ENCODE peak calls at places on chromosomes 3 and 15, in eight cellular contexts. P is mammary epithelial cell, Q is Karpas-422, W is GM23248, L is endothelial cell of umbilical vein, V is HCT116, S is MM.1S, M is neural progenitor cell. E is an unnamed sample.

GRCh38 chr3:47491186-47491585 is 15.4 kb upstream of the SCAP start:
- DNase-seq in P (no peak), Q (peak), W (no peak), L (no peak), V (no peak), S (no peak), M (no peak), E (no peak)

GRCh38 chr15:67331676-67332075 is 77.1 kb downstream of the IQCH start:
- DNase-seq in P (no peak), Q (no peak), W (peak), L (no peak), V (no peak), S (no peak), M (no peak), E (no peak)

GRCh38 chr3:4421121-4421520 is 45.9 kb downstream of the SUMF1 start:
- DNase-seq in P (peak), Q (no peak), W (peak), L (no peak), V (no peak), S (no peak), M (no peak), E (no peak)

GRCh38 chr3:15976524-15976923 is 178.7 kb upstream of the ANKRD28 start:
- DNase-seq in P (peak), Q (no peak), W (no peak), L (no peak), V (no peak), S (no peak), M (no peak), E (no peak)

GRCh38 chr3:116038968-116039950 is 406.0 kb downstream of the LSAMP start:
- DNase-seq in P (peak), Q (no peak), W (peak), L (no peak), V (no peak), S (no peak), M (no peak), E (no peak)

GRCh38 chr3:169964176-169964575 is 2.4 kb upstream of the SEC62 start:
- DNase-seq in P (peak), Q (no peak), W (peak), L (no peak), V (no peak), S (no peak), M (no peak), E (no peak)

GRCh38 chr3:52150860-52151259 is 3.4 kb downstream of the POC1A start:
- DNase-seq in P (no peak), Q (no peak), W (no peak), L (no peak), V (no peak), S (no peak), M (no peak), E (no peak)

GRCh38 chr3:105606052-105606451 is 239.3 kb downstream of the ALCAM start:
- DNase-seq in P (peak), Q (no peak), W (peak), L (no peak), V (no peak), S (no peak), M (no peak), E (no peak)

GRCh38 chr15:48868549-48868948 is 9.4 kb upstream of the EID1 start:
- DNase-seq in P (peak), Q (no peak), W (peak), L (peak), V (no peak), S (no peak), M (no peak), E (no peak)

GRCh38 chr3:128875556-128876120 is 3.8 kb upstream of the ACAD9 start:
- DNase-seq in P (no peak), Q (peak), W (peak), L (peak), V (no peak), S (peak), M (peak), E (peak)

GRCh38 chr15:31372635-31373091 is 46.0 kb downstream of the KLF13 start:
- DNase-seq in P (peak), Q (no peak), W (peak), L (no peak), V (no peak), S (no peak), M (peak), E (peak)

GRCh38 chr3:186932281-186933181 is 2.2 kb downstream of the ST6GAL1 start:
- DNase-seq in P (peak), Q (peak), W (no peak), L (peak), V (no peak), S (no peak), M (peak), E (no peak)

GRCh38 chr3:186931487-186932280 is 1.4 kb downstream of the ST6GAL1 start:
- DNase-seq in P (peak), Q (peak), W (peak), L (peak), V (no peak), S (peak), M (peak), E (peak)

GRCh38 chr3:186935133-186935532 is 4.8 kb downstream of the ST6GAL1 start:
- DNase-seq in P (no peak), Q (no peak), W (no peak), L (no peak), V (no peak), S (no peak), M (no peak), E (no peak)

GRCh38 chr3:186930639-186931486 is 537 bp downstream of the ST6GAL1 start:
- DNase-seq in P (peak), Q (peak), W (peak), L (peak), V (peak), S (peak), M (peak), E (peak)

GRCh38 chr3:186933801-186934200 is 3.5 kb downstream of the ST6GAL1 start:
- DNase-seq in P (no peak), Q (peak), W (no peak), L (no peak), V (no peak), S (no peak), M (no peak), E (no peak)
- H3K4me2 ChIP-seq in P (no peak), Q (peak), W (no peak), L (no peak), V (no peak), S (no peak), M (no peak), E (no peak)

DNA sequence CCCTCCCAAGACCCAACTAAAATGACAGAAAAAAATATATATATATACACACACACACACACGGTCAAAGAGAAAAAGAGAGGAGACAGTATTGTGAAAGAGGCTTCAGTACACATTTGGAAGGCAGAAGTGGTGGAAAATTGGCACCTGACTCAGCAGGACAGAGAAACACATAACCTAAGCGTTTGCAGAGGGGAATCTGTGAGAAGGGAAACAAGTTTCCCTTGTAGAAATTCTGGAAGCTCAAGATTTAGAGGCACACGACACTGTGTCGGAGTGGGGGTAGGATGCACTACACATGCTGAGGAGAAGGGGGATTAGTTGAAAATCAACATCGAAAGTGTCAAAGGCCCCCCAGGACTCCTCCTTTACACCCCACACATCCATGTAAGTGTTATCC is 53.1 kb downstream of the PAK2 start:
- DNase-seq in P (peak), Q (no peak), W (peak), L (peak), V (no peak), S (no peak), M (no peak), E (no peak)
- H3K4me2 ChIP-seq in P (peak), Q (no peak), W (no peak), L (peak), V (peak), S (no peak), M (no peak), E (no peak)

GRCh38 chr3:23404241-23404640 is 201.1 kb downstream of the UBE2E2 start:
- DNase-seq in P (peak), Q (no peak), W (no peak), L (peak), V (no peak), S (no peak), M (no peak), E (no peak)
- H3K4me2 ChIP-seq in P (no peak), Q (peak), W (no peak), L (no peak), V (no peak), S (no peak), M (no peak), E (no peak)

DNA sequence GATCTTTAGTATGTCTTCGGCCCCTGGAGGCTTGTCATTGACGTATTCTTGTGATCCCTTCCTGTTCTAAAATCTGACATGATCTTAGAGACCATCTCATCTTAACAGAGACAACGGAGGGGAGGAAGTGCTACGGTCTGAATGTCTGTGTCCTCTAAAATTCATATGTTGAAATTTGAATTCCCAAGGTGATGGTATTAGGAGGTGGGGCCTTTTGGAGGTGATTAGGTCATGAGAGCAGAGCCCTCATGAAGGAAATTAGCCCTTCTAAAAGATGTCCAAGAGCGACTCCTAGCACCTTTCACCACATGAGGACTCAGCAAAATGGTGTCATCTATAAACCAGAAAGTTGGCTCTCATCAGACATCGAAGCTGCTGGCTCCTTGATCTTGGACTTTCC is 233.2 kb upstream of the CMC1 start:
- DNase-seq in P (no peak), Q (peak), W (no peak), L (no peak), V (no peak), S (no peak), M (no peak), E (no peak)
- H3K4me2 ChIP-seq in P (no peak), Q (peak), W (no peak), L (no peak), V (no peak), S (no peak), M (no peak), E (no peak)

GRCh38 chr15:73926191-73927002 is at the start of gene LOXL1:
- DNase-seq in P (peak), Q (no peak), W (peak), L (peak), V (peak), S (no peak), M (peak), E (peak)

GRCh38 chr15:73928971-73929627 is 2.8 kb downstream of the LOXL1 start:
- DNase-seq in P (no peak), Q (no peak), W (peak), L (no peak), V (no peak), S (no peak), M (peak), E (no peak)

GRCh38 chr15:73927003-73927475 is 777 bp downstream of the LOXL1 start:
- DNase-seq in P (no peak), Q (no peak), W (peak), L (peak), V (peak), S (no peak), M (peak), E (peak)

GRCh38 chr15:73927476-73928240 is 1.4 kb downstream of the LOXL1 start:
- DNase-seq in P (peak), Q (no peak), W (peak), L (peak), V (peak), S (peak), M (peak), E (peak)

DNA sequence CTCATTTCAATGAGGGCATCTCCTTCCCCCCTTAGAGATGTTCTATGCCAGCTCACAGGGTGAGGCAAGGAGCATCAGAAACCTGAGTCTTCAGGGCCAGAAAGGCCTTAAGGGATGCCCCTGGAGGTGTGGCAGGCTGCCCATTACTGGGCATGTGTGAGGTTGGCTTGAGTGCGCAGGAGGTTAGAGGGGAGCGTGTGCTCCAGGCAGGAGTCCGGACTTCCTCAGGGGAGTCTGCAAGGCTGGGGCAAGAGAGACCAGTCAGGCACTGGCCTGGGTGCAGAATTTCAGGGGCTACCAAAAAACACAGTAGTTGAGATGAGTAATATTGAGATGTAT is 1.9 kb downstream of the LOXL1 start:
- DNase-seq in P (no peak), Q (no peak), W (no peak), L (no peak), V (no peak), S (no peak), M (no peak), E (no peak)
- H3K4me2 ChIP-seq in P (peak), Q (no peak), W (peak), L (no peak), V (peak), S (peak), M (peak), E (peak)

GRCh38 chr3:143483214-143483613 is 363.6 kb downstream of the CHST2 start:
- DNase-seq in P (no peak), Q (no peak), W (peak), L (no peak), V (no peak), S (no peak), M (no peak), E (no peak)
- H3K4me2 ChIP-seq in P (no peak), Q (no peak), W (no peak), L (no peak), V (no peak), S (no peak), M (no peak), E (no peak)

GRCh38 chr3:57911588-57911987 is 96.6 kb upstream of the FLNB start:
- DNase-seq in P (no peak), Q (no peak), W (peak), L (peak), V (no peak), S (no peak), M (no peak), E (no peak)
- H3K4me2 ChIP-seq in P (no peak), Q (no peak), W (peak), L (peak), V (peak), S (no peak), M (no peak), E (no peak)